ENCODE peak calls at places on chromosomes 5 and 9, in four cellular contexts. One of them, this sample, is unnamed.
A peak's percentile ranks its signal among the peaks of the same experiment; 100 is the strongest.

GRCh38 chr5:61362796-61363364 is 30.8 kb downstream of the ZSWIM6 start:
- DNase-seq in activated CD4-positive, alpha-beta T cell treated with anti-CD3 and anti-CD28 coated beads for 36 hours: peak; percentile 19
- DNase-seq in stimulated activated naive B cell treated with anti-CD40 and anti-IgM and Interleukin-4, amounts not matched to agents 10 μg/mL and 1 μg/mL and 100 μg/mL, for 72 hours: no peak
- DNase-seq in neural crest cell: no peak
- DNase-seq in this sample: peak; percentile 16

GRCh38 chr5:127440831-127441230 is 76.6 kb upstream of the PRRC1 start:
- DNase-seq in activated CD4-positive, alpha-beta T cell treated with anti-CD3 and anti-CD28 coated beads for 36 hours: no peak
- DNase-seq in stimulated activated naive B cell treated with anti-CD40 and anti-IgM and Interleukin-4, amounts not matched to agents 10 μg/mL and 1 μg/mL and 100 μg/mL, for 72 hours: no peak
- DNase-seq in neural crest cell: no peak
- DNase-seq in this sample: no peak

GRCh38 chr5:140340605-140341004 is 5.8 kb downstream of the HBEGF start:
- DNase-seq in activated CD4-positive, alpha-beta T cell treated with anti-CD3 and anti-CD28 coated beads for 36 hours: no peak
- DNase-seq in stimulated activated naive B cell treated with anti-CD40 and anti-IgM and Interleukin-4, amounts not matched to agents 10 μg/mL and 1 μg/mL and 100 μg/mL, for 72 hours: no peak
- DNase-seq in neural crest cell: no peak
- DNase-seq in this sample: no peak

GRCh38 chr5:116740771-116741170 is 166.1 kb upstream of the SEMA6A start:
- DNase-seq in activated CD4-positive, alpha-beta T cell treated with anti-CD3 and anti-CD28 coated beads for 36 hours: no peak
- DNase-seq in stimulated activated naive B cell treated with anti-CD40 and anti-IgM and Interleukin-4, amounts not matched to agents 10 μg/mL and 1 μg/mL and 100 μg/mL, for 72 hours: no peak
- DNase-seq in neural crest cell: no peak
- DNase-seq in this sample: no peak

GRCh38 chr5:139863855-139864558 is 68.4 kb downstream of the PSD2 start:
- DNase-seq in activated CD4-positive, alpha-beta T cell treated with anti-CD3 and anti-CD28 coated beads for 36 hours: peak; percentile 75
- DNase-seq in stimulated activated naive B cell treated with anti-CD40 and anti-IgM and Interleukin-4, amounts not matched to agents 10 μg/mL and 1 μg/mL and 100 μg/mL, for 72 hours: peak; percentile 32
- DNase-seq in neural crest cell: peak; percentile 74
- DNase-seq in this sample: peak; percentile 69

GRCh38 chr9:98627291-98627690 is 81.4 kb downstream of the GABBR2 start:
- DNase-seq in activated CD4-positive, alpha-beta T cell treated with anti-CD3 and anti-CD28 coated beads for 36 hours: no peak
- DNase-seq in stimulated activated naive B cell treated with anti-CD40 and anti-IgM and Interleukin-4, amounts not matched to agents 10 μg/mL and 1 μg/mL and 100 μg/mL, for 72 hours: no peak
- DNase-seq in neural crest cell: no peak
- DNase-seq in this sample: no peak

GRCh38 chr9:21684231-21684630 is 118.2 kb upstream of the MTAP start:
- DNase-seq in activated CD4-positive, alpha-beta T cell treated with anti-CD3 and anti-CD28 coated beads for 36 hours: no peak
- DNase-seq in stimulated activated naive B cell treated with anti-CD40 and anti-IgM and Interleukin-4, amounts not matched to agents 10 μg/mL and 1 μg/mL and 100 μg/mL, for 72 hours: no peak
- DNase-seq in neural crest cell: no peak
- DNase-seq in this sample: no peak

GRCh38 chr9:37497320-37497719 is 11.6 kb downstream of the POLR1E start:
- DNase-seq in activated CD4-positive, alpha-beta T cell treated with anti-CD3 and anti-CD28 coated beads for 36 hours: no peak
- DNase-seq in stimulated activated naive B cell treated with anti-CD40 and anti-IgM and Interleukin-4, amounts not matched to agents 10 μg/mL and 1 μg/mL and 100 μg/mL, for 72 hours: no peak
- DNase-seq in neural crest cell: no peak
- DNase-seq in this sample: no peak

GRCh38 chr5:176676361-176676824 is 29.1 kb downstream of the TSPAN17 start:
- DNase-seq in activated CD4-positive, alpha-beta T cell treated with anti-CD3 and anti-CD28 coated beads for 36 hours: no peak
- DNase-seq in stimulated activated naive B cell treated with anti-CD40 and anti-IgM and Interleukin-4, amounts not matched to agents 10 μg/mL and 1 μg/mL and 100 μg/mL, for 72 hours: peak; percentile 22
- DNase-seq in neural crest cell: no peak
- DNase-seq in this sample: no peak

GRCh38 chr5:165560641-165561040 is 2055.2 kb downstream of the MAT2B start:
- DNase-seq in activated CD4-positive, alpha-beta T cell treated with anti-CD3 and anti-CD28 coated beads for 36 hours: no peak
- DNase-seq in stimulated activated naive B cell treated with anti-CD40 and anti-IgM and Interleukin-4, amounts not matched to agents 10 μg/mL and 1 μg/mL and 100 μg/mL, for 72 hours: no peak
- DNase-seq in neural crest cell: no peak
- DNase-seq in this sample: no peak

GRCh38 chr9:20544953-20545622 is 77.2 kb downstream of the MLLT3 start:
- DNase-seq in activated CD4-positive, alpha-beta T cell treated with anti-CD3 and anti-CD28 coated beads for 36 hours: no peak
- DNase-seq in stimulated activated naive B cell treated with anti-CD40 and anti-IgM and Interleukin-4, amounts not matched to agents 10 μg/mL and 1 μg/mL and 100 μg/mL, for 72 hours: no peak
- DNase-seq in neural crest cell: no peak
- DNase-seq in this sample: no peak

GRCh38 chr9:72477862-72478564 is 43.4 kb upstream of the TMC1 start:
- DNase-seq in activated CD4-positive, alpha-beta T cell treated with anti-CD3 and anti-CD28 coated beads for 36 hours: peak; percentile 29
- DNase-seq in stimulated activated naive B cell treated with anti-CD40 and anti-IgM and Interleukin-4, amounts not matched to agents 10 μg/mL and 1 μg/mL and 100 μg/mL, for 72 hours: no peak
- DNase-seq in neural crest cell: no peak
- DNase-seq in this sample: peak; percentile 49

GRCh38 chr9:122827759-122828090 is 663 bp downstream of the PDCL start:
- DNase-seq in activated CD4-positive, alpha-beta T cell treated with anti-CD3 and anti-CD28 coated beads for 36 hours: peak; percentile 22
- DNase-seq in stimulated activated naive B cell treated with anti-CD40 and anti-IgM and Interleukin-4, amounts not matched to agents 10 μg/mL and 1 μg/mL and 100 μg/mL, for 72 hours: no peak
- DNase-seq in neural crest cell: no peak
- DNase-seq in this sample: no peak

GRCh38 chr9:115262477-115262876 is 144.5 kb upstream of the TNC start:
- DNase-seq in activated CD4-positive, alpha-beta T cell treated with anti-CD3 and anti-CD28 coated beads for 36 hours: no peak
- DNase-seq in stimulated activated naive B cell treated with anti-CD40 and anti-IgM and Interleukin-4, amounts not matched to agents 10 μg/mL and 1 μg/mL and 100 μg/mL, for 72 hours: no peak
- DNase-seq in neural crest cell: no peak
- DNase-seq in this sample: no peak

GRCh38 chr9:122090287-122090883 is 2.7 kb downstream of the TTLL11 start:
- DNase-seq in activated CD4-positive, alpha-beta T cell treated with anti-CD3 and anti-CD28 coated beads for 36 hours: no peak
- DNase-seq in stimulated activated naive B cell treated with anti-CD40 and anti-IgM and Interleukin-4, amounts not matched to agents 10 μg/mL and 1 μg/mL and 100 μg/mL, for 72 hours: no peak
- DNase-seq in neural crest cell: no peak
- DNase-seq in this sample: no peak

GRCh38 chr5:10201223-10201868 is 48.3 kb downstream of the ATPSCKMT start:
- DNase-seq in activated CD4-positive, alpha-beta T cell treated with anti-CD3 and anti-CD28 coated beads for 36 hours: no peak
- DNase-seq in stimulated activated naive B cell treated with anti-CD40 and anti-IgM and Interleukin-4, amounts not matched to agents 10 μg/mL and 1 μg/mL and 100 μg/mL, for 72 hours: no peak
- DNase-seq in neural crest cell: peak; percentile 9
- DNase-seq in this sample: no peak

GRCh38 chr5:139445325-139446170 is 6.2 kb upstream of the DNAJC18 start:
- DNase-seq in activated CD4-positive, alpha-beta T cell treated with anti-CD3 and anti-CD28 coated beads for 36 hours: no peak
- DNase-seq in stimulated activated naive B cell treated with anti-CD40 and anti-IgM and Interleukin-4, amounts not matched to agents 10 μg/mL and 1 μg/mL and 100 μg/mL, for 72 hours: no peak
- DNase-seq in neural crest cell: no peak
- DNase-seq in this sample: no peak

GRCh38 chr5:159286420-159287035 is 23.4 kb downstream of the UBLCP1 start:
- DNase-seq in activated CD4-positive, alpha-beta T cell treated with anti-CD3 and anti-CD28 coated beads for 36 hours: no peak
- DNase-seq in stimulated activated naive B cell treated with anti-CD40 and anti-IgM and Interleukin-4, amounts not matched to agents 10 μg/mL and 1 μg/mL and 100 μg/mL, for 72 hours: no peak
- DNase-seq in neural crest cell: no peak
- DNase-seq in this sample: no peak

GRCh38 chr5:42951169-42951846 is 88.8 kb downstream of the ANXA2R start:
- DNase-seq in activated CD4-positive, alpha-beta T cell treated with anti-CD3 and anti-CD28 coated beads for 36 hours: peak; percentile 88
- DNase-seq in stimulated activated naive B cell treated with anti-CD40 and anti-IgM and Interleukin-4, amounts not matched to agents 10 μg/mL and 1 μg/mL and 100 μg/mL, for 72 hours: peak; percentile 61
- DNase-seq in neural crest cell: no peak
- DNase-seq in this sample: peak; percentile 76

GRCh38 chr9:76810377-76810957 is 46.2 kb downstream of the PCA3 start:
- DNase-seq in activated CD4-positive, alpha-beta T cell treated with anti-CD3 and anti-CD28 coated beads for 36 hours: peak; percentile 58
- DNase-seq in stimulated activated naive B cell treated with anti-CD40 and anti-IgM and Interleukin-4, amounts not matched to agents 10 μg/mL and 1 μg/mL and 100 μg/mL, for 72 hours: peak; percentile 4
- DNase-seq in neural crest cell: peak; percentile 49
- DNase-seq in this sample: peak; percentile 60

GRCh38 chr9:137385061-137385655 is 37.8 kb downstream of the EXD3 start:
- DNase-seq in activated CD4-positive, alpha-beta T cell treated with anti-CD3 and anti-CD28 coated beads for 36 hours: no peak
- DNase-seq in stimulated activated naive B cell treated with anti-CD40 and anti-IgM and Interleukin-4, amounts not matched to agents 10 μg/mL and 1 μg/mL and 100 μg/mL, for 72 hours: no peak
- DNase-seq in neural crest cell: no peak
- DNase-seq in this sample: no peak

GRCh38 chr9:131094622-131095021 is 1.7 kb upstream of the AIF1L start:
- DNase-seq in activated CD4-positive, alpha-beta T cell treated with anti-CD3 and anti-CD28 coated beads for 36 hours: no peak
- DNase-seq in stimulated activated naive B cell treated with anti-CD40 and anti-IgM and Interleukin-4, amounts not matched to agents 10 μg/mL and 1 μg/mL and 100 μg/mL, for 72 hours: no peak
- DNase-seq in neural crest cell: no peak
- DNase-seq in this sample: no peak

GRCh38 chr5:104456122-104456521 is 893.5 kb upstream of the NUDT12 start:
- DNase-seq in activated CD4-positive, alpha-beta T cell treated with anti-CD3 and anti-CD28 coated beads for 36 hours: no peak
- DNase-seq in stimulated activated naive B cell treated with anti-CD40 and anti-IgM and Interleukin-4, amounts not matched to agents 10 μg/mL and 1 μg/mL and 100 μg/mL, for 72 hours: no peak
- DNase-seq in neural crest cell: no peak
- DNase-seq in this sample: no peak

GRCh38 chr5:68545636-68546325 is 330.2 kb downstream of the PIK3R1 start:
- DNase-seq in activated CD4-positive, alpha-beta T cell treated with anti-CD3 and anti-CD28 coated beads for 36 hours: no peak
- DNase-seq in stimulated activated naive B cell treated with anti-CD40 and anti-IgM and Interleukin-4, amounts not matched to agents 10 μg/mL and 1 μg/mL and 100 μg/mL, for 72 hours: no peak
- DNase-seq in neural crest cell: no peak
- DNase-seq in this sample: no peak

GRCh38 chr5:155193483-155194107 is 180.0 kb downstream of the KIF4B start:
- DNase-seq in activated CD4-positive, alpha-beta T cell treated with anti-CD3 and anti-CD28 coated beads for 36 hours: no peak
- DNase-seq in stimulated activated naive B cell treated with anti-CD40 and anti-IgM and Interleukin-4, amounts not matched to agents 10 μg/mL and 1 μg/mL and 100 μg/mL, for 72 hours: no peak
- DNase-seq in neural crest cell: no peak
- DNase-seq in this sample: no peak

GRCh38 chr5:157568717-157569116 is 6.9 kb downstream of the ADAM19 start:
- DNase-seq in activated CD4-positive, alpha-beta T cell treated with anti-CD3 and anti-CD28 coated beads for 36 hours: no peak
- DNase-seq in stimulated activated naive B cell treated with anti-CD40 and anti-IgM and Interleukin-4, amounts not matched to agents 10 μg/mL and 1 μg/mL and 100 μg/mL, for 72 hours: no peak
- DNase-seq in neural crest cell: no peak
- DNase-seq in this sample: no peak

GRCh38 chr9:127194881-127195713 is 69.5 kb upstream of the GARNL3 start:
- DNase-seq in activated CD4-positive, alpha-beta T cell treated with anti-CD3 and anti-CD28 coated beads for 36 hours: no peak
- DNase-seq in stimulated activated naive B cell treated with anti-CD40 and anti-IgM and Interleukin-4, amounts not matched to agents 10 μg/mL and 1 μg/mL and 100 μg/mL, for 72 hours: no peak
- DNase-seq in neural crest cell: no peak
- DNase-seq in this sample: no peak